ENCODE peak calls at places on chromosomes 16 and 17, in four cellular contexts. One of them, this sample, is unnamed.

GRCh38 chr17:7326186-7326585 is 2.9 kb downstream of the NEURL4 start:
- DNase-seq in ascending aorta: no peak
- DNase-seq in Peyer's patch: no peak
- DNase-seq in G401: no peak
- DNase-seq in this sample: no peak

GRCh38 chr17:80036715-80037477 is 454 bp downstream of the CCDC40 start:
- DNase-seq in Peyer's patch: no peak
- DNase-seq in G401: peak
- DNase-seq in ascending aorta: peak
- DNase-seq in this sample: no peak

GRCh38 chr17:71287246-71287828 is 833.5 kb upstream of the SOX9 start:
- DNase-seq in ascending aorta: no peak
- DNase-seq in G401: no peak
- DNase-seq in Peyer's patch: no peak
- DNase-seq in this sample: no peak

GRCh38 chr17:28735242-28735722 is 6.7 kb downstream of the NEK8 start:
- DNase-seq in ascending aorta: no peak
- DNase-seq in Peyer's patch: no peak
- DNase-seq in G401: no peak
- DNase-seq in this sample: no peak

GRCh38 chr17:7852262-7852670 is 2.6 kb upstream of the TMEM88 start:
- DNase-seq in G401: no peak
- DNase-seq in Peyer's patch: no peak
- DNase-seq in ascending aorta: no peak
- DNase-seq in this sample: no peak

GRCh38 chr17:4155980-4156620 is 13.1 kb downstream of the CYB5D2 start:
- DNase-seq in Peyer's patch: no peak
- DNase-seq in ascending aorta: no peak
- DNase-seq in G401: no peak
- DNase-seq in this sample: no peak

GRCh38 chr17:42408076-42408475 is 15.0 kb downstream of the CAVIN1 start:
- DNase-seq in Peyer's patch: no peak
- DNase-seq in G401: no peak
- DNase-seq in ascending aorta: no peak
- DNase-seq in this sample: no peak

GRCh38 chr17:75307957-75308731 is 18.9 kb upstream of the SLC25A19 start:
- DNase-seq in G401: no peak
- DNase-seq in Peyer's patch: no peak
- DNase-seq in ascending aorta: no peak
- DNase-seq in this sample: no peak

GRCh38 chr16:75206749-75207451 is at the start of gene CTRB2:
- DNase-seq in G401: no peak
- DNase-seq in ascending aorta: no peak
- DNase-seq in Peyer's patch: no peak
- DNase-seq in this sample: no peak

GRCh38 chr17:41111151-41111885 is 6.1 kb downstream of the KRTAP4-9 start:
- DNase-seq in ascending aorta: no peak
- DNase-seq in G401: no peak
- DNase-seq in Peyer's patch: no peak
- DNase-seq in this sample: no peak

This sample was measured in GOT3.